ENCODE peak calls at places on chromosomes 12 and 14, in six cellular contexts. One of them, this sample, is unnamed.

GRCh38 chr12:31368666-31369361 is 42.9 kb upstream of the SINHCAF start:
- DNase-seq in trophoblast cell: peak
- DNase-seq in mesenchymal stem cell: peak
- DNase-seq in H9: peak
- DNase-seq in H1: peak
- DNase-seq in IMR-90: peak
- DNase-seq in this sample: peak

GRCh38 chr14:24982472-24983155 is 67.3 kb downstream of the STXBP6 start:
- DNase-seq in mesenchymal stem cell: peak
- DNase-seq in IMR-90: peak
- DNase-seq in H9: no peak
- DNase-seq in trophoblast cell: peak
- DNase-seq in H1: no peak
- DNase-seq in this sample: no peak

GRCh38 chr12:4472045-4472444 is 26.4 kb upstream of the FGF6 start:
- DNase-seq in H9: no peak
- DNase-seq in trophoblast cell: peak
- DNase-seq in mesenchymal stem cell: no peak
- DNase-seq in H1: no peak
- DNase-seq in IMR-90: no peak
- DNase-seq in this sample: no peak

GRCh38 chr14:105427893-105428485 is 8.4 kb downstream of the MTA1 start:
- DNase-seq in H9: no peak
- DNase-seq in H1: no peak
- DNase-seq in IMR-90: no peak
- DNase-seq in trophoblast cell: peak
- DNase-seq in mesenchymal stem cell: no peak
- DNase-seq in this sample: no peak

GRCh38 chr12:66819587-66819986 is 140.7 kb upstream of the GRIP1 start:
- DNase-seq in mesenchymal stem cell: no peak
- DNase-seq in H9: no peak
- DNase-seq in H1: no peak
- DNase-seq in trophoblast cell: no peak
- DNase-seq in IMR-90: no peak
- DNase-seq in this sample: no peak

GRCh38 chr12:110107369-110108281 is 16.5 kb upstream of the IFT81 start:
- DNase-seq in trophoblast cell: peak
- DNase-seq in IMR-90: peak
- DNase-seq in H9: no peak
- DNase-seq in H1: no peak
- DNase-seq in mesenchymal stem cell: peak
- DNase-seq in this sample: no peak

GRCh38 chr12:67720383-67720856 is 71.9 kb downstream of the DYRK2 start:
- DNase-seq in mesenchymal stem cell: peak
- DNase-seq in IMR-90: peak
- DNase-seq in H9: no peak
- DNase-seq in H1: no peak
- DNase-seq in trophoblast cell: no peak
- DNase-seq in this sample: no peak

GRCh38 chr14:96783306-96784224 is 13.6 kb upstream of the VRK1 start:
- DNase-seq in H9: no peak
- DNase-seq in H1: no peak
- DNase-seq in IMR-90: no peak
- DNase-seq in mesenchymal stem cell: no peak
- DNase-seq in trophoblast cell: peak
- DNase-seq in this sample: no peak

GRCh38 chr12:94545937-94546771 is 86.5 kb upstream of the CEP83 start:
- DNase-seq in H1: peak
- DNase-seq in mesenchymal stem cell: peak
- DNase-seq in H9: peak
- DNase-seq in IMR-90: peak
- DNase-seq in trophoblast cell: peak
- DNase-seq in this sample: peak

GRCh38 chr12:94874086-94874985 is 129.2 kb downstream of the NDUFA12 start:
- DNase-seq in H9: no peak
- DNase-seq in IMR-90: no peak
- DNase-seq in H1: no peak
- DNase-seq in mesenchymal stem cell: no peak
- DNase-seq in trophoblast cell: no peak
- DNase-seq in this sample: no peak

GRCh38 chr12:68154768-68155167 is 4.8 kb downstream of the IFNG start:
- DNase-seq in trophoblast cell: no peak
- DNase-seq in IMR-90: no peak
- DNase-seq in H1: no peak
- DNase-seq in H9: no peak
- DNase-seq in mesenchymal stem cell: no peak
- DNase-seq in this sample: no peak

GRCh38 chr12:20549115-20549719 is 145.9 kb upstream of the SLCO1C1 start:
- DNase-seq in trophoblast cell: no peak
- DNase-seq in IMR-90: peak
- DNase-seq in mesenchymal stem cell: peak
- DNase-seq in H9: no peak
- DNase-seq in H1: no peak
- DNase-seq in this sample: peak

GRCh38 chr12:15227004-15227679 is 5.9 kb upstream of the RERG start:
- DNase-seq in H1: peak
- DNase-seq in IMR-90: peak
- DNase-seq in H9: peak
- DNase-seq in trophoblast cell: peak
- DNase-seq in mesenchymal stem cell: peak
- DNase-seq in this sample: peak

GRCh38 chr12:24373004-24373403 is 423.5 kb upstream of the SOX5 start:
- DNase-seq in IMR-90: peak
- DNase-seq in mesenchymal stem cell: peak
- DNase-seq in H1: no peak
- DNase-seq in H9: no peak
- DNase-seq in trophoblast cell: no peak
- DNase-seq in this sample: no peak

GRCh38 chr14:36478782-36479181 is 41.2 kb downstream of the NKX2-1 start:
- DNase-seq in H1: no peak
- DNase-seq in H9: no peak
- DNase-seq in trophoblast cell: no peak
- DNase-seq in mesenchymal stem cell: no peak
- DNase-seq in IMR-90: no peak
- DNase-seq in this sample: no peak

GRCh38 chr12:99253068-99253467 is 394.5 kb upstream of the GARIN6 start:
- DNase-seq in trophoblast cell: peak
- DNase-seq in H9: no peak
- DNase-seq in H1: no peak
- DNase-seq in mesenchymal stem cell: peak
- DNase-seq in IMR-90: no peak
- DNase-seq in this sample: no peak

GRCh38 chr12:80857311-80857710 is 80.4 kb downstream of the LIN7A start:
- DNase-seq in H9: no peak
- DNase-seq in trophoblast cell: peak
- DNase-seq in H1: no peak
- DNase-seq in IMR-90: peak
- DNase-seq in mesenchymal stem cell: no peak
- DNase-seq in this sample: no peak

GRCh38 chr14:75826599-75826998 is 155.2 kb downstream of the TGFB3 start:
- DNase-seq in H1: no peak
- DNase-seq in H9: no peak
- DNase-seq in trophoblast cell: peak
- DNase-seq in mesenchymal stem cell: peak
- DNase-seq in IMR-90: peak
- DNase-seq in this sample: no peak

GRCh38 chr14:75823334-75823733 is 158.5 kb downstream of the TGFB3 start:
- DNase-seq in mesenchymal stem cell: no peak
- DNase-seq in trophoblast cell: no peak
- DNase-seq in H9: no peak
- DNase-seq in IMR-90: no peak
- DNase-seq in H1: no peak
- DNase-seq in this sample: no peak

GRCh38 chr14:75822522-75823288 is 159.1 kb downstream of the TGFB3 start:
- DNase-seq in mesenchymal stem cell: peak
- DNase-seq in trophoblast cell: no peak
- DNase-seq in IMR-90: peak
- DNase-seq in H9: no peak
- DNase-seq in H1: no peak
- DNase-seq in this sample: no peak

GRCh38 chr14:75824328-75824727 is 157.5 kb downstream of the TGFB3 start:
- DNase-seq in H9: no peak
- DNase-seq in IMR-90: no peak
- DNase-seq in H1: no peak
- DNase-seq in mesenchymal stem cell: no peak
- DNase-seq in trophoblast cell: no peak
- DNase-seq in this sample: no peak

DNA sequence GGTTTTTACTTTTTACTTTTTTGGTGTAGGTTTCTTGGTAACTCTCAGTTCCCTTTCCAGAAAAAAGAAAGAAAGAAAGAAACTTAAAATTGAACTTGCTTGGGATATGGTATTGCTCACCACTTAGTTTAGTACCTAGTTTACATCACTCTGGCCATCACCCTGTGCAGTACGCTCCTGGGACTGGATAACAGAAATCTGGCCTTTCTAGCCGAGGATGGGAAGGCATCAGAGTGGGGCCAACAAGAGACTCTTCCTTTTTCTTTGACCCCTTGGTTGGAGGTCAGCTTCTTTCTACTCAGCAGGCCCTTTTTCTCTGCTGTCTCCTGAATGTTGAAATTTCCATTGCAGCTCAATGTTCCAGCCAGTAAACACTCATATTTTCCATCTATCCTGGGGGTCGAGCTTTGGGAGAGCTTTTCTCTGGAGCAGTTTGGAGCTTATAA is 156.6 kb downstream of the TGFB3 start:
- DNase-seq in mesenchymal stem cell: peak
- DNase-seq in trophoblast cell: no peak
- DNase-seq in H9: no peak
- DNase-seq in IMR-90: no peak
- DNase-seq in H1: no peak
- DNase-seq in this sample: no peak
- H3K9ac ChIP-seq in mesenchymal stem cell: peak
- H3K9ac ChIP-seq in trophoblast cell: no peak
- H3K9ac ChIP-seq in H9: no peak
- H3K9ac ChIP-seq in IMR-90: no peak
- H3K9ac ChIP-seq in H1: no peak
- H3K9ac ChIP-seq in this sample: no peak

DNA sequence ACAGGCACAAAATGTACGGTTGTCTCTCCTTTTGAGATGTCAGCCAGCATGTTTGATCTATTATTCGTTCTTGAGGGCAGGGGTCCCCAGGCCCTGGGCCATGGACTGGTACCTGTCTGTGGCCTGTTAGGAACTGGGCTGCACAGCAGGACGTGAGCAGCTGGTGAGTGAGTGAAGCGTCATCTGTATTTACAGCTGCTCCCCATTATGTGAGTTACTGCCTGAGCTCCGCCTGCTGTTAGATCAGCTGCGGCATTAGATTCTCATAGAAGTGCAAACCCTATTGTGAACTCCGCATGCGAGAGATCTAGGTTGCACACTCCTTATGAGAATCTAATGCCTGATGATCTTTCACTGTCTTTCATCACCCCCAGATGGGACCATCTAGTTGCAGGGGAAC is 41.4 kb upstream of the SCN8A start:
- DNase-seq in trophoblast cell: no peak
- DNase-seq in mesenchymal stem cell: no peak
- DNase-seq in IMR-90: peak
- DNase-seq in H9: no peak
- DNase-seq in H1: no peak
- DNase-seq in this sample: no peak
- H3K23ac ChIP-seq in trophoblast cell: no peak
- H3K23ac ChIP-seq in mesenchymal stem cell: no peak
- H3K23ac ChIP-seq in IMR-90: no peak
- H3K23ac ChIP-seq in H9: no peak
- H3K23ac ChIP-seq in H1: no peak
- H3K23ac ChIP-seq in this sample: no peak

GRCh38 chr14:37985826-37986470 is 221.8 kb upstream of the SSTR1 start:
- DNase-seq in mesenchymal stem cell: peak
- DNase-seq in IMR-90: peak
- DNase-seq in H1: no peak
- DNase-seq in H9: peak
- DNase-seq in trophoblast cell: peak
- DNase-seq in this sample: peak

GRCh38 chr14:37991027-37991426 is 216.7 kb upstream of the SSTR1 start:
- DNase-seq in mesenchymal stem cell: no peak
- DNase-seq in H9: no peak
- DNase-seq in H1: no peak
- DNase-seq in IMR-90: no peak
- DNase-seq in trophoblast cell: no peak
- DNase-seq in this sample: no peak

GRCh38 chr14:37992489-37992888 is 215.2 kb upstream of the SSTR1 start:
- DNase-seq in trophoblast cell: no peak
- DNase-seq in H1: no peak
- DNase-seq in H9: no peak
- DNase-seq in mesenchymal stem cell: no peak
- DNase-seq in IMR-90: no peak
- DNase-seq in this sample: no peak

DNA sequence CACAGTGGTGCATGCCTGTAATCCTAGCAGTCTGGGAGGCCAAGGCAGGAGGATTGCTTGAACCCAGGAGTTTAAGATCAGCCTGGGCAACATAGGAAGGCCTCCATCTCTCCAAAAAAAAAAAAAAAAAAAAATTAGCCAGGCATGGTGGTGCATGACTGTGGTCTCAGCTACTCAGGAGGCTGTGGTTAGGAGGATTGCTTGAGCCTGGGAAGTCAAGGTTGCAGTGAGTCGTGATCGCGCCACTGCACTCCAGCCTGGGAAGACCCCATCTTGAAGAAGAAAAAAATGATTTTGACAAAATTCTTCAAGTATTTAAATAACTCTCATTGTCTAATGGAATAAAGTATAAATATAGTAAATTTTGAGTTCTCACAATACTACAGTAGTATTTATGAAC is 219.2 kb upstream of the SSTR1 start:
- DNase-seq in H9: no peak
- DNase-seq in trophoblast cell: no peak
- DNase-seq in mesenchymal stem cell: peak
- DNase-seq in IMR-90: peak
- DNase-seq in H1: no peak
- DNase-seq in this sample: no peak
- H4K91ac ChIP-seq in H9: no peak
- H4K91ac ChIP-seq in trophoblast cell: no peak
- H4K91ac ChIP-seq in mesenchymal stem cell: no peak
- H4K91ac ChIP-seq in IMR-90: no peak
- H4K91ac ChIP-seq in H1: no peak
- H4K91ac ChIP-seq in this sample: no peak

GRCh38 chr14:103258211-103258610 is 75.8 kb upstream of the EIF5 start:
- DNase-seq in H1: no peak
- DNase-seq in mesenchymal stem cell: no peak
- DNase-seq in IMR-90: no peak
- DNase-seq in H9: no peak
- DNase-seq in trophoblast cell: no peak
- DNase-seq in this sample: no peak

GRCh38 chr14:103259184-103259583 is 74.9 kb upstream of the EIF5 start:
- DNase-seq in IMR-90: no peak
- DNase-seq in H1: no peak
- DNase-seq in mesenchymal stem cell: no peak
- DNase-seq in H9: no peak
- DNase-seq in trophoblast cell: no peak
- DNase-seq in this sample: no peak

GRCh38 chr14:103259801-103260628 is 74.0 kb upstream of the EIF5 start:
- DNase-seq in H9: no peak
- DNase-seq in mesenchymal stem cell: no peak
- DNase-seq in trophoblast cell: peak
- DNase-seq in H1: no peak
- DNase-seq in IMR-90: no peak
- DNase-seq in this sample: no peak

GRCh38 chr14:103257211-103257962 is 76.7 kb upstream of the EIF5 start:
- DNase-seq in H1: peak
- DNase-seq in trophoblast cell: peak
- DNase-seq in mesenchymal stem cell: peak
- DNase-seq in IMR-90: peak
- DNase-seq in H9: no peak
- DNase-seq in this sample: no peak

GRCh38 chr14:103260629-103261124 is 73.4 kb upstream of the EIF5 start:
- DNase-seq in H1: peak
- DNase-seq in H9: no peak
- DNase-seq in IMR-90: peak
- DNase-seq in mesenchymal stem cell: peak
- DNase-seq in trophoblast cell: peak
- DNase-seq in this sample: no peak
- H3K9ac ChIP-seq in H1: no peak
- H3K9ac ChIP-seq in H9: no peak
- H3K9ac ChIP-seq in IMR-90: peak
- H3K9ac ChIP-seq in mesenchymal stem cell: peak
- H3K9ac ChIP-seq in trophoblast cell: no peak
- H3K9ac ChIP-seq in this sample: no peak